ENCODE peak calls at places on chromosomes 3 and 15, in five cellular contexts. L, O, Q, N and D are unnamed samples.

GRCh38 chr3:148584438-148584837 is 113.3 kb upstream of the AGTR1 start:
- DNase-seq in L (no peak), O (no peak), Q (no peak), N (no peak), D (no peak)

GRCh38 chr15:73265536-73266153 is 103.1 kb downstream of the HCN4 start:
- DNase-seq in L (peak; percentile 46), O (peak; percentile 12), Q (no peak), N (peak; percentile 67), D (peak; percentile 30)

GRCh38 chr15:63019539-63020109 is 22.9 kb upstream of the TPM1 start:
- DNase-seq in L (peak; percentile 91), O (no peak), Q (peak; percentile 76), N (peak; percentile 94), D (no peak)

GRCh38 chr3:12545473-12545791 is at the start of gene MKRN2OS:
- DNase-seq in L (peak; percentile 14), O (no peak), Q (no peak), N (no peak), D (no peak)

GRCh38 chr3:177127008-177127407 is 70.3 kb downstream of the TBL1XR1 start:
- DNase-seq in L (no peak), O (no peak), Q (no peak), N (no peak), D (no peak)

GRCh38 chr15:32152574-32152973 is 122.3 kb downstream of the CHRNA7 start:
- DNase-seq in L (no peak), O (no peak), Q (no peak), N (no peak), D (no peak)

GRCh38 chr3:149634573-149634972 is 23.3 kb downstream of the WWTR1 start:
- DNase-seq in L (no peak), O (no peak), Q (no peak), N (no peak), D (no peak)

GRCh38 chr15:62503451-62503850 is 338.4 kb upstream of the C2CD4B start:
- DNase-seq in L (peak; percentile 82), O (no peak), Q (no peak), N (peak; percentile 24), D (no peak)

GRCh38 chr3:41808152-41808551 is 153.8 kb downstream of the ULK4 start:
- DNase-seq in L (peak; percentile 17), O (no peak), Q (peak; percentile 48), N (peak; percentile 63), D (no peak)

GRCh38 chr15:68592548-68592947 is 13.8 kb downstream of the CORO2B start:
- DNase-seq in L (no peak), O (no peak), Q (no peak), N (no peak), D (no peak)

GRCh38 chr3:193897288-193897687 is 238.7 kb upstream of the HES1 start:
- DNase-seq in L (no peak), O (no peak), Q (no peak), N (no peak), D (no peak)

GRCh38 chr15:45276851-45277250 is 24.8 kb downstream of the SLC28A2 start:
- DNase-seq in L (peak; percentile 6), O (no peak), Q (no peak), N (peak; percentile 23), D (no peak)

GRCh38 chr15:73367624-73368300 is 996 bp downstream of the HCN4 start:
- DNase-seq in L (no peak), O (no peak), Q (no peak), N (no peak), D (no peak)

GRCh38 chr3:57544181-57545125 is at the start of gene DNAH12:
- DNase-seq in L (peak; percentile 46), O (no peak), Q (no peak), N (no peak), D (no peak)

GRCh38 chr3:48595075-48595525 is at the start of gene COL7A1:
- DNase-seq in L (no peak), O (no peak), Q (no peak), N (no peak), D (no peak)

GRCh38 chr15:91047545-91048199 is 25.3 kb upstream of the VPS33B start:
- DNase-seq in L (no peak), O (no peak), Q (no peak), N (no peak), D (no peak)

GRCh38 chr3:148955544-148956346 is 35.6 kb upstream of the GYG1 start:
- DNase-seq in L (peak; percentile 77), O (no peak), Q (peak; percentile 77), N (peak; percentile 89), D (no peak)

GRCh38 chr3:52380023-52380422 is 63.9 kb downstream of the DNAH1 start:
- DNase-seq in L (no peak), O (no peak), Q (no peak), N (no peak), D (no peak)

GRCh38 chr15:79673416-79674123 is 223.2 kb downstream of the MTHFS start:
- DNase-seq in L (peak; percentile 41), O (no peak), Q (peak; percentile 65), N (peak; percentile 86), D (no peak)

GRCh38 chr3:122774564-122774963 is 19.1 kb downstream of the HSPBAP1 start:
- DNase-seq in L (no peak), O (no peak), Q (peak; percentile 50), N (peak; percentile 62), D (no peak)

GRCh38 chr3:27127879-27128278 is 241.3 kb downstream of the NEK10 start:
- DNase-seq in L (no peak), O (no peak), Q (no peak), N (no peak), D (no peak)

GRCh38 chr15:26635105-26635504 is 137.8 kb downstream of the GABRB3 start:
- DNase-seq in L (no peak), O (no peak), Q (no peak), N (no peak), D (no peak)

GRCh38 chr3:73540969-73541740 is 83.6 kb downstream of the PDZRN3 start:
- DNase-seq in L (no peak), O (no peak), Q (no peak), N (no peak), D (no peak)

GRCh38 chr3:191882289-191882688 is 421.3 kb downstream of the PYDC2 start:
- DNase-seq in L (peak; percentile 18), O (no peak), Q (peak; percentile 17), N (peak; percentile 15), D (no peak)

GRCh38 chr3:12316253-12316652 is 27.4 kb downstream of the PPARG start:
- DNase-seq in L (no peak), O (no peak), Q (no peak), N (no peak), D (no peak)

GRCh38 chr3:156659260-156659659 is 15.1 kb upstream of the TIPARP start:
- DNase-seq in L (no peak), O (no peak), Q (no peak), N (no peak), D (no peak)

GRCh38 chr15:48536681-48537091 is 108.8 kb downstream of the FBN1 start:
- DNase-seq in L (no peak), O (no peak), Q (no peak), N (no peak), D (no peak)

GRCh38 chr3:169627073-169627472 is 36.4 kb downstream of the MECOM start:
- DNase-seq in L (no peak), O (no peak), Q (no peak), N (no peak), D (no peak)

GRCh38 chr3:156492801-156493261 is 62.1 kb downstream of the SSR3 start:
- DNase-seq in L (no peak), O (no peak), Q (no peak), N (no peak), D (no peak)

GRCh38 chr15:65286069-65286703 is 497 bp downstream of the PARP16 start:
- DNase-seq in L (peak; percentile 35), O (no peak), Q (no peak), N (peak; percentile 31), D (no peak)

GRCh38 chr15:35019401-35020327 is 31.6 kb upstream of the ZNF770 start:
- DNase-seq in L (peak; percentile 34), O (no peak), Q (no peak), N (peak; percentile 44), D (no peak)

GRCh38 chr3:140092883-140093536 is 158.0 kb downstream of the CLSTN2 start:
- DNase-seq in L (peak; percentile 25), O (no peak), Q (no peak), N (peak; percentile 20), D (no peak)

GRCh38 chr15:49379996-49380395 is 43.0 kb upstream of the FGF7 start:
- DNase-seq in L (no peak), O (no peak), Q (no peak), N (no peak), D (no peak)

GRCh38 chr3:30681276-30682211 is 75.1 kb downstream of the TGFBR2 start:
- DNase-seq in L (peak; percentile 55), O (no peak), Q (no peak), N (peak; percentile 98), D (no peak)